ENCODE peak calls at places on chromosomes 1 and 21, in eight cellular contexts. Y is T-helper 2 cell; D is T-helper 1 cell; X is EH; N is fibroblast of lung; B is iris pigment epithelial cell; O is GM19239; Z is stimulated activated CD4-positive, alpha-beta T cell treated with anti-CD3 and anti-CD28 coated beads, TNF-alpha, amount 100 ng/mL, for 4 hours. W is an unnamed sample.

GRCh38 chr21:45534591-45535331 is 7.5 kb downstream of the SLC19A1 start:
- DNase-seq in Y (no peak), D (no peak), X (no peak), N (peak), B (no peak), O (no peak), Z (no peak), W (no peak)

GRCh38 chr21:36627242-36627641 is 71.7 kb upstream of the SIM2 start:
- DNase-seq in Y (peak), D (no peak), X (peak), N (peak), B (peak), O (no peak), Z (no peak), W (no peak)

GRCh38 chr1:150346316-150346715 is 17.6 kb upstream of the RPRD2 start:
- DNase-seq in Y (no peak), D (no peak), X (no peak), N (no peak), B (no peak), O (no peak), Z (no peak), W (no peak)

GRCh38 chr1:53949023-53949611 is 3.0 kb downstream of the LRRC42 start:
- DNase-seq in Y (peak), D (no peak), X (peak), N (peak), B (peak), O (no peak), Z (no peak), W (no peak)

GRCh38 chr1:56576880-56577858 is 2.2 kb downstream of the PLPP3 start:
- DNase-seq in Y (no peak), D (no peak), X (peak), N (peak), B (peak), O (peak), Z (no peak), W (no peak)

GRCh38 chr1:25486602-25487001 is 55.9 kb downstream of the MACO1 start:
- DNase-seq in Y (peak), D (no peak), X (peak), N (no peak), B (peak), O (no peak), Z (no peak), W (no peak)

GRCh38 chr1:153728305-153729066 is 636 bp downstream of the INTS3 start:
- DNase-seq in Y (peak), D (peak), X (peak), N (peak), B (peak), O (no peak), Z (peak), W (no peak)

GRCh38 chr1:108742268-108742667 is 4.2 kb upstream of the STXBP3 start:
- DNase-seq in Y (no peak), D (no peak), X (no peak), N (no peak), B (no peak), O (no peak), Z (no peak), W (no peak)

GRCh38 chr1:10909697-10910489 is 102.6 kb upstream of the TARDBP start:
- DNase-seq in Y (peak), D (peak), X (peak), N (no peak), B (peak), O (peak), Z (peak), W (no peak)

GRCh38 chr1:154328318-154329151 is 3.2 kb downstream of the ATP8B2 start:
- DNase-seq in Y (peak), D (peak), X (peak), N (peak), B (peak), O (peak), Z (peak), W (no peak)

W was measured in GM12864.